ENCODE peak calls at places on chromosomes 4 and X, in seven cellular contexts. One of them, this sample, is unnamed.

GRCh38 chrX:11531226-11531625 is 134.5 kb downstream of the ARHGAP6 start:
- DNase-seq in GM12865: no peak
- DNase-seq in GM12864: no peak
- DNase-seq in upper lobe of left lung: no peak
- DNase-seq in MM.1S: peak; percentile 8
- DNase-seq in fibroblast of mammary gland: peak; percentile 41
- DNase-seq in cardiac fibroblast: peak; percentile 53
- DNase-seq in this sample: peak; percentile 10

GRCh38 chrX:115337735-115338134 is 48.2 kb downstream of the LUZP4 start:
- DNase-seq in GM12865: no peak
- DNase-seq in GM12864: no peak
- DNase-seq in upper lobe of left lung: no peak
- DNase-seq in MM.1S: no peak
- DNase-seq in fibroblast of mammary gland: peak; percentile 92
- DNase-seq in cardiac fibroblast: peak; percentile 91
- DNase-seq in this sample: no peak

GRCh38 chr4:1258457-1258856 is 9.5 kb upstream of the CTBP1 start:
- DNase-seq in GM12865: no peak
- DNase-seq in GM12864: no peak
- DNase-seq in upper lobe of left lung: no peak
- DNase-seq in MM.1S: no peak
- DNase-seq in fibroblast of mammary gland: no peak
- DNase-seq in cardiac fibroblast: no peak
- DNase-seq in this sample: no peak

GRCh38 chrX:134172588-134173259 is 64.3 kb upstream of the CCDC160 start:
- DNase-seq in GM12865: no peak
- DNase-seq in GM12864: no peak
- DNase-seq in upper lobe of left lung: peak; percentile 89
- DNase-seq in MM.1S: peak; percentile 20
- DNase-seq in fibroblast of mammary gland: no peak
- DNase-seq in cardiac fibroblast: peak; percentile 2
- DNase-seq in this sample: no peak

GRCh38 chrX:120795301-120795700 is 80.4 kb downstream of the CT47B1 start:
- DNase-seq in GM12865: no peak
- DNase-seq in GM12864: no peak
- DNase-seq in upper lobe of left lung: no peak
- DNase-seq in MM.1S: no peak
- DNase-seq in fibroblast of mammary gland: peak; percentile 43
- DNase-seq in cardiac fibroblast: peak; percentile 76
- DNase-seq in this sample: no peak

GRCh38 chrX:108091266-108091877 is at the start of the genes ATG4A and PSMD10:
- DNase-seq in GM12865: peak; percentile 95
- DNase-seq in GM12864: peak; percentile 80
- DNase-seq in upper lobe of left lung: peak; percentile 93
- DNase-seq in MM.1S: peak; percentile 92
- DNase-seq in fibroblast of mammary gland: peak; percentile 93
- DNase-seq in cardiac fibroblast: peak; percentile 96
- DNase-seq in this sample: peak; percentile 92

GRCh38 chr4:85807247-85807915 is 332.4 kb downstream of the ARHGAP24 start:
- DNase-seq in GM12865: no peak
- DNase-seq in GM12864: no peak
- DNase-seq in upper lobe of left lung: no peak
- DNase-seq in MM.1S: no peak
- DNase-seq in fibroblast of mammary gland: peak; percentile 95
- DNase-seq in cardiac fibroblast: peak; percentile 96
- DNase-seq in this sample: no peak

GRCh38 chr4:126705271-126705670 is 927.5 kb upstream of the INTU start:
- DNase-seq in GM12865: no peak
- DNase-seq in GM12864: no peak
- DNase-seq in upper lobe of left lung: no peak
- DNase-seq in MM.1S: no peak
- DNase-seq in fibroblast of mammary gland: no peak
- DNase-seq in cardiac fibroblast: no peak
- DNase-seq in this sample: no peak

GRCh38 chrX:131626681-131627296 is 82.9 kb downstream of the OR13H1 start:
- DNase-seq in GM12865: no peak
- DNase-seq in GM12864: no peak
- DNase-seq in upper lobe of left lung: no peak
- DNase-seq in MM.1S: no peak
- DNase-seq in fibroblast of mammary gland: peak; percentile 23
- DNase-seq in cardiac fibroblast: peak; percentile 0
- DNase-seq in this sample: peak; percentile 1

GRCh38 chrX:20517565-20517964 is 250.9 kb upstream of the RPS6KA3 start:
- DNase-seq in GM12865: no peak
- DNase-seq in GM12864: no peak
- DNase-seq in upper lobe of left lung: no peak
- DNase-seq in MM.1S: no peak
- DNase-seq in fibroblast of mammary gland: peak; percentile 79
- DNase-seq in cardiac fibroblast: no peak
- DNase-seq in this sample: no peak

GRCh38 chr4:24121395-24122175 is 231.7 kb upstream of the PPARGC1A start:
- DNase-seq in GM12865: no peak
- DNase-seq in GM12864: no peak
- DNase-seq in upper lobe of left lung: no peak
- DNase-seq in MM.1S: peak; percentile 54
- DNase-seq in fibroblast of mammary gland: peak; percentile 66
- DNase-seq in cardiac fibroblast: peak; percentile 14
- DNase-seq in this sample: no peak

GRCh38 chr4:5884804-5885203 is 8.1 kb downstream of the CRMP1 start:
- DNase-seq in GM12865: no peak
- DNase-seq in GM12864: no peak
- DNase-seq in upper lobe of left lung: no peak
- DNase-seq in MM.1S: no peak
- DNase-seq in fibroblast of mammary gland: no peak
- DNase-seq in cardiac fibroblast: no peak
- DNase-seq in this sample: no peak

GRCh38 chr4:79917246-79917645 is 155.8 kb downstream of the ANTXR2 start:
- DNase-seq in GM12865: peak; percentile 72
- DNase-seq in GM12864: peak; percentile 26
- DNase-seq in upper lobe of left lung: no peak
- DNase-seq in MM.1S: peak; percentile 45
- DNase-seq in fibroblast of mammary gland: peak; percentile 62
- DNase-seq in cardiac fibroblast: peak; percentile 71
- DNase-seq in this sample: no peak

GRCh38 chr4:19592391-19592790 is 659.3 kb upstream of the SLIT2 start:
- DNase-seq in GM12865: no peak
- DNase-seq in GM12864: no peak
- DNase-seq in upper lobe of left lung: no peak
- DNase-seq in MM.1S: no peak
- DNase-seq in fibroblast of mammary gland: peak; percentile 51
- DNase-seq in cardiac fibroblast: no peak
- DNase-seq in this sample: no peak

GRCh38 chr4:101066586-101066985 is 280.7 kb downstream of the PPP3CA start:
- DNase-seq in GM12865: no peak
- DNase-seq in GM12864: no peak
- DNase-seq in upper lobe of left lung: no peak
- DNase-seq in MM.1S: no peak
- DNase-seq in fibroblast of mammary gland: no peak
- DNase-seq in cardiac fibroblast: no peak
- DNase-seq in this sample: no peak

GRCh38 chrX:21657318-21658151 is 595 bp downstream of the KLHL34 start:
- DNase-seq in GM12865: no peak
- DNase-seq in GM12864: no peak
- DNase-seq in upper lobe of left lung: peak; percentile 46
- DNase-seq in MM.1S: no peak
- DNase-seq in fibroblast of mammary gland: no peak
- DNase-seq in cardiac fibroblast: no peak
- DNase-seq in this sample: no peak

GRCh38 chr4:54940996-54941395 is 184.4 kb downstream of the KDR start:
- DNase-seq in GM12865: no peak
- DNase-seq in GM12864: no peak
- DNase-seq in upper lobe of left lung: no peak
- DNase-seq in MM.1S: no peak
- DNase-seq in fibroblast of mammary gland: no peak
- DNase-seq in cardiac fibroblast: no peak
- DNase-seq in this sample: no peak

GRCh38 chrX:132986556-132986955 is 28.1 kb upstream of the HS6ST2 start:
- DNase-seq in GM12865: no peak
- DNase-seq in GM12864: no peak
- DNase-seq in upper lobe of left lung: no peak
- DNase-seq in MM.1S: no peak
- DNase-seq in fibroblast of mammary gland: no peak
- DNase-seq in cardiac fibroblast: no peak
- DNase-seq in this sample: no peak

GRCh38 chrX:123254457-123254856 is 70.4 kb downstream of the GRIA3 start:
- DNase-seq in GM12865: no peak
- DNase-seq in GM12864: no peak
- DNase-seq in upper lobe of left lung: no peak
- DNase-seq in MM.1S: no peak
- DNase-seq in fibroblast of mammary gland: no peak
- DNase-seq in cardiac fibroblast: no peak
- DNase-seq in this sample: no peak

GRCh38 chr4:150974251-150974640 is 40.8 kb downstream of the LRBA start:
- DNase-seq in GM12865: no peak
- DNase-seq in GM12864: no peak
- DNase-seq in upper lobe of left lung: no peak
- DNase-seq in MM.1S: no peak
- DNase-seq in fibroblast of mammary gland: no peak
- DNase-seq in cardiac fibroblast: no peak
- DNase-seq in this sample: no peak

GRCh38 chrX:67582436-67582835 is 38.6 kb downstream of the AR start:
- DNase-seq in GM12865: no peak
- DNase-seq in GM12864: no peak
- DNase-seq in upper lobe of left lung: no peak
- DNase-seq in MM.1S: no peak
- DNase-seq in fibroblast of mammary gland: peak; percentile 25
- DNase-seq in cardiac fibroblast: no peak
- DNase-seq in this sample: no peak

GRCh38 chrX:125646195-125646594 is 326.5 kb downstream of the TEX13C start:
- DNase-seq in GM12865: no peak
- DNase-seq in GM12864: no peak
- DNase-seq in upper lobe of left lung: no peak
- DNase-seq in MM.1S: peak; percentile 9
- DNase-seq in fibroblast of mammary gland: no peak
- DNase-seq in cardiac fibroblast: no peak
- DNase-seq in this sample: no peak

GRCh38 chrX:11887175-11887574 is 129.1 kb downstream of the MSL3 start:
- DNase-seq in GM12865: no peak
- DNase-seq in GM12864: no peak
- DNase-seq in upper lobe of left lung: no peak
- DNase-seq in MM.1S: no peak
- DNase-seq in fibroblast of mammary gland: no peak
- DNase-seq in cardiac fibroblast: no peak
- DNase-seq in this sample: no peak

GRCh38 chr4:108043536-108043935 is 53.8 kb downstream of the HADH start:
- DNase-seq in GM12865: no peak
- DNase-seq in GM12864: no peak
- DNase-seq in upper lobe of left lung: no peak
- DNase-seq in MM.1S: no peak
- DNase-seq in fibroblast of mammary gland: peak; percentile 27
- DNase-seq in cardiac fibroblast: no peak
- DNase-seq in this sample: no peak

GRCh38 chrX:129318375-129318774 is 204.9 kb downstream of the SMARCA1 start:
- DNase-seq in GM12865: peak; percentile 11
- DNase-seq in GM12864: no peak
- DNase-seq in upper lobe of left lung: no peak
- DNase-seq in MM.1S: peak; percentile 84
- DNase-seq in fibroblast of mammary gland: peak; percentile 29
- DNase-seq in cardiac fibroblast: peak; percentile 26
- DNase-seq in this sample: peak; percentile 21

GRCh38 chr4:157226601-157227000 is 6.1 kb downstream of the GRIA2 start:
- DNase-seq in GM12865: no peak
- DNase-seq in GM12864: no peak
- DNase-seq in upper lobe of left lung: no peak
- DNase-seq in MM.1S: no peak
- DNase-seq in fibroblast of mammary gland: no peak
- DNase-seq in cardiac fibroblast: no peak
- DNase-seq in this sample: no peak
- H3K4me3 ChIP-seq in GM12865: no peak overlapping the region
- H3K4me3 ChIP-seq in GM12864: no peak overlapping the region
- H3K4me3 ChIP-seq in upper lobe of left lung: no peak overlapping the region
- H3K4me3 ChIP-seq in MM.1S: no peak overlapping the region
- H3K4me3 ChIP-seq in fibroblast of mammary gland: no peak overlapping the region
- H3K4me3 ChIP-seq in cardiac fibroblast: no peak overlapping the region
- H3K4me3 ChIP-seq in this sample: no peak overlapping the region

DNA sequence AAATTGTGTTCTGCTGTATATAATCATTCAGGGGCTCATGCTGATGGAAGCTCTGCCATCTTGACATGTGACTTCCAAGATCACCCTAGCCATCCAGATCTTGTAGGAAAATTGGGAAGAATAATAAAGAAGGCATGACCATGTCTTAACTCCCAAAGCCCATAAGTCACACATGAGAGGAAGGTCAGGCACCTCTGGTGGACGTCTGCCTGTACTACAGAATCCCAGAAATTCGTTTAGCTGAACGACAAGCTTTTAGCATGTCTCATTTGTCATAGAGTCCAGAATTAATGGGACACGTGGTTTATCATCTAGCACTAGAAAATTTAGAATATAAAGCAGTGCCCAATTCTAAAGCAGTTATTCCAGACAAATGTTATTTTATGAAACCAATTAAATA is 212.7 kb downstream of the CENPC start:
- DNase-seq in GM12865: peak; percentile 21
- DNase-seq in GM12864: no peak
- DNase-seq in upper lobe of left lung: no peak
- DNase-seq in MM.1S: peak; percentile 10
- DNase-seq in fibroblast of mammary gland: peak; percentile 2
- DNase-seq in cardiac fibroblast: no peak
- DNase-seq in this sample: no peak
- TF ChIP-seq CTCF in GM12865: peak; percentile 54
- TF ChIP-seq CTCF in GM12864: peak; percentile 70
- TF ChIP-seq CTCF in upper lobe of left lung: peak; percentile 19
- TF ChIP-seq CTCF in MM.1S: peak; percentile 39
- TF ChIP-seq CTCF in fibroblast of mammary gland: peak; percentile 53
- TF ChIP-seq CTCF in cardiac fibroblast: peak; percentile 60
- TF ChIP-seq CTCF in this sample: peak; percentile 40

GRCh38 chr4:81152839-81153713 is 61.9 kb downstream of the PRKG2 start:
- DNase-seq in GM12865: no peak
- DNase-seq in GM12864: no peak
- DNase-seq in upper lobe of left lung: no peak
- DNase-seq in MM.1S: no peak
- DNase-seq in fibroblast of mammary gland: no peak
- DNase-seq in cardiac fibroblast: no peak
- DNase-seq in this sample: no peak
- H3K4me3 ChIP-seq in GM12865: no peak overlapping the region
- H3K4me3 ChIP-seq in GM12864: no peak overlapping the region
- H3K4me3 ChIP-seq in upper lobe of left lung: no peak overlapping the region
- H3K4me3 ChIP-seq in MM.1S: no peak overlapping the region
- H3K4me3 ChIP-seq in fibroblast of mammary gland: no peak overlapping the region
- H3K4me3 ChIP-seq in cardiac fibroblast: no peak overlapping the region
- H3K4me3 ChIP-seq in this sample: peak overlapping the region; percentile 51

GRCh38 chr4:170022211-170022610 is 4.0 kb downstream of the MFAP3L start:
- DNase-seq in GM12865: no peak
- DNase-seq in GM12864: no peak
- DNase-seq in upper lobe of left lung: no peak
- DNase-seq in MM.1S: no peak
- DNase-seq in fibroblast of mammary gland: no peak
- DNase-seq in cardiac fibroblast: no peak
- DNase-seq in this sample: no peak

GRCh38 chr4:170030121-170030520 is 3.9 kb upstream of the MFAP3L start:
- DNase-seq in GM12865: no peak
- DNase-seq in GM12864: no peak
- DNase-seq in upper lobe of left lung: no peak
- DNase-seq in MM.1S: no peak
- DNase-seq in fibroblast of mammary gland: no peak
- DNase-seq in cardiac fibroblast: no peak
- DNase-seq in this sample: no peak

GRCh38 chr4:170027181-170027829 is 1.1 kb upstream of the MFAP3L start:
- DNase-seq in GM12865: peak; percentile 96
- DNase-seq in GM12864: peak; percentile 71
- DNase-seq in upper lobe of left lung: peak; percentile 95
- DNase-seq in MM.1S: peak; percentile 91
- DNase-seq in fibroblast of mammary gland: peak; percentile 94
- DNase-seq in cardiac fibroblast: peak; percentile 98
- DNase-seq in this sample: peak; percentile 87

GRCh38 chr4:170025523-170026252 is 507 bp downstream of the MFAP3L start:
- DNase-seq in GM12865: no peak
- DNase-seq in GM12864: no peak
- DNase-seq in upper lobe of left lung: no peak
- DNase-seq in MM.1S: no peak
- DNase-seq in fibroblast of mammary gland: peak; percentile 6
- DNase-seq in cardiac fibroblast: no peak
- DNase-seq in this sample: no peak

GRCh38 chr4:170026253-170026991 is at the start of gene MFAP3L:
- DNase-seq in GM12865: peak; percentile 90
- DNase-seq in GM12864: no peak
- DNase-seq in upper lobe of left lung: peak; percentile 98
- DNase-seq in MM.1S: peak; percentile 91
- DNase-seq in fibroblast of mammary gland: peak; percentile 79
- DNase-seq in cardiac fibroblast: peak; percentile 93
- DNase-seq in this sample: peak; percentile 69
- TF ChIP-seq CTCF in GM12865: no peak
- TF ChIP-seq CTCF in GM12864: no peak
- TF ChIP-seq CTCF in upper lobe of left lung: peak; percentile 17
- TF ChIP-seq CTCF in MM.1S: no peak
- TF ChIP-seq CTCF in fibroblast of mammary gland: no peak
- TF ChIP-seq CTCF in cardiac fibroblast: no peak
- TF ChIP-seq CTCF in this sample: peak; percentile 59

This sample was measured in LNCaP clone FGC.